ENCODE peak calls at places on chromosomes 12 and 14, in nine cellular contexts. One of them, this sample, is unnamed.

GRCh38 chr14:45089813-45090212 is 5.9 kb downstream of the PRPF39 start:
- DNase-seq in naive thymus-derived CD4-positive, alpha-beta T cell: no peak
- DNase-seq in mucosa of descending colon: no peak
- DNase-seq in cardiac fibroblast: no peak
- DNase-seq in choroid plexus epithelial cell: peak; percentile 13
- DNase-seq in small intestine: peak; percentile 45
- DNase-seq in fibroblast of mammary gland: peak; percentile 76
- DNase-seq in astrocyte: peak; percentile 70
- DNase-seq in fibroblast of the aortic adventitia: no peak
- DNase-seq in this sample: no peak

GRCh38 chr12:22467190-22467589 is 77.2 kb downstream of the C2CD5 start:
- DNase-seq in cardiac fibroblast: no peak
- DNase-seq in naive thymus-derived CD4-positive, alpha-beta T cell: no peak
- DNase-seq in choroid plexus epithelial cell: peak; percentile 74
- DNase-seq in small intestine: no peak
- DNase-seq in fibroblast of the aortic adventitia: no peak
- DNase-seq in mucosa of descending colon: no peak
- DNase-seq in fibroblast of mammary gland: peak; percentile 91
- DNase-seq in astrocyte: peak; percentile 58
- DNase-seq in this sample: no peak

GRCh38 chr14:90140956-90141316 is 79.1 kb downstream of the KCNK13 start:
- DNase-seq in cardiac fibroblast: peak; percentile 14
- DNase-seq in small intestine: no peak
- DNase-seq in choroid plexus epithelial cell: peak; percentile 17
- DNase-seq in fibroblast of the aortic adventitia: peak; percentile 29
- DNase-seq in mucosa of descending colon: no peak
- DNase-seq in fibroblast of mammary gland: peak; percentile 13
- DNase-seq in astrocyte: peak; percentile 84
- DNase-seq in naive thymus-derived CD4-positive, alpha-beta T cell: no peak
- DNase-seq in this sample: no peak

GRCh38 chr14:36570065-36570464 is 12.3 kb downstream of the NKX2-8 start:
- DNase-seq in naive thymus-derived CD4-positive, alpha-beta T cell: no peak
- DNase-seq in cardiac fibroblast: no peak
- DNase-seq in small intestine: no peak
- DNase-seq in choroid plexus epithelial cell: no peak
- DNase-seq in fibroblast of mammary gland: no peak
- DNase-seq in astrocyte: no peak
- DNase-seq in mucosa of descending colon: no peak
- DNase-seq in fibroblast of the aortic adventitia: no peak
- DNase-seq in this sample: no peak

GRCh38 chr14:100159865-100160533 is 554 bp upstream of the DEGS2 start:
- DNase-seq in astrocyte: no peak
- DNase-seq in fibroblast of the aortic adventitia: no peak
- DNase-seq in naive thymus-derived CD4-positive, alpha-beta T cell: no peak
- DNase-seq in choroid plexus epithelial cell: no peak
- DNase-seq in fibroblast of mammary gland: no peak
- DNase-seq in mucosa of descending colon: no peak
- DNase-seq in cardiac fibroblast: no peak
- DNase-seq in small intestine: peak; percentile 56
- DNase-seq in this sample: no peak

GRCh38 chr12:68538722-68539614 is 71.7 kb upstream of the RAP1B start:
- DNase-seq in cardiac fibroblast: peak; percentile 85
- DNase-seq in small intestine: peak; percentile 27
- DNase-seq in fibroblast of the aortic adventitia: peak; percentile 90
- DNase-seq in naive thymus-derived CD4-positive, alpha-beta T cell: peak; percentile 74
- DNase-seq in astrocyte: peak; percentile 79
- DNase-seq in choroid plexus epithelial cell: peak; percentile 75
- DNase-seq in mucosa of descending colon: peak; percentile 49
- DNase-seq in fibroblast of mammary gland: peak; percentile 70
- DNase-seq in this sample: no peak

GRCh38 chr12:133190176-133190575 is 8.9 kb downstream of the ZNF268 start:
- DNase-seq in astrocyte: no peak
- DNase-seq in fibroblast of mammary gland: no peak
- DNase-seq in choroid plexus epithelial cell: no peak
- DNase-seq in cardiac fibroblast: no peak
- DNase-seq in mucosa of descending colon: no peak
- DNase-seq in small intestine: no peak
- DNase-seq in fibroblast of the aortic adventitia: no peak
- DNase-seq in naive thymus-derived CD4-positive, alpha-beta T cell: no peak
- DNase-seq in this sample: no peak

GRCh38 chr12:125184213-125184952 is 119.1 kb downstream of the AACS start:
- DNase-seq in choroid plexus epithelial cell: no peak
- DNase-seq in fibroblast of the aortic adventitia: no peak
- DNase-seq in fibroblast of mammary gland: no peak
- DNase-seq in small intestine: no peak
- DNase-seq in astrocyte: no peak
- DNase-seq in naive thymus-derived CD4-positive, alpha-beta T cell: no peak
- DNase-seq in cardiac fibroblast: no peak
- DNase-seq in mucosa of descending colon: no peak
- DNase-seq in this sample: no peak

GRCh38 chr12:69896653-69897381 is 71.8 kb downstream of the MYRFL start:
- DNase-seq in astrocyte: no peak
- DNase-seq in fibroblast of mammary gland: no peak
- DNase-seq in choroid plexus epithelial cell: peak; percentile 30
- DNase-seq in cardiac fibroblast: no peak
- DNase-seq in naive thymus-derived CD4-positive, alpha-beta T cell: no peak
- DNase-seq in fibroblast of the aortic adventitia: no peak
- DNase-seq in small intestine: no peak
- DNase-seq in mucosa of descending colon: no peak
- DNase-seq in this sample: no peak

GRCh38 chr12:57889541-57889989 is 43.0 kb upstream of the CTDSP2 start:
- DNase-seq in small intestine: peak; percentile 11
- DNase-seq in cardiac fibroblast: peak; percentile 98
- DNase-seq in fibroblast of mammary gland: peak; percentile 98
- DNase-seq in naive thymus-derived CD4-positive, alpha-beta T cell: no peak
- DNase-seq in mucosa of descending colon: peak; percentile 75
- DNase-seq in choroid plexus epithelial cell: peak; percentile 86
- DNase-seq in fibroblast of the aortic adventitia: peak; percentile 99
- DNase-seq in astrocyte: peak; percentile 88
- DNase-seq in this sample: peak; percentile 63

GRCh38 chr14:61555056-61555838 is 140.1 kb upstream of the HIF1A start:
- DNase-seq in small intestine: no peak
- DNase-seq in naive thymus-derived CD4-positive, alpha-beta T cell: no peak
- DNase-seq in choroid plexus epithelial cell: peak; percentile 65
- DNase-seq in astrocyte: peak; percentile 71
- DNase-seq in mucosa of descending colon: no peak
- DNase-seq in fibroblast of the aortic adventitia: peak; percentile 36
- DNase-seq in cardiac fibroblast: peak; percentile 59
- DNase-seq in fibroblast of mammary gland: peak; percentile 64
- DNase-seq in this sample: peak; percentile 66

GRCh38 chr14:100261621-100262020 is 22.7 kb downstream of the YY1 start:
- DNase-seq in small intestine: no peak
- DNase-seq in fibroblast of mammary gland: no peak
- DNase-seq in choroid plexus epithelial cell: no peak
- DNase-seq in fibroblast of the aortic adventitia: no peak
- DNase-seq in astrocyte: no peak
- DNase-seq in naive thymus-derived CD4-positive, alpha-beta T cell: no peak
- DNase-seq in cardiac fibroblast: no peak
- DNase-seq in mucosa of descending colon: no peak
- DNase-seq in this sample: no peak

GRCh38 chr14:96204151-96205058 is at the start of gene BDKRB2:
- DNase-seq in small intestine: peak; percentile 89
- DNase-seq in astrocyte: peak; percentile 73
- DNase-seq in fibroblast of the aortic adventitia: peak; percentile 78
- DNase-seq in naive thymus-derived CD4-positive, alpha-beta T cell: no peak
- DNase-seq in cardiac fibroblast: peak; percentile 74
- DNase-seq in choroid plexus epithelial cell: peak; percentile 86
- DNase-seq in mucosa of descending colon: peak; percentile 82
- DNase-seq in fibroblast of mammary gland: peak; percentile 82
- DNase-seq in this sample: peak; percentile 31

GRCh38 chr14:73741386-73741875 is 27.2 kb upstream of the PNMA1 start:
- DNase-seq in fibroblast of the aortic adventitia: peak; percentile 58
- DNase-seq in cardiac fibroblast: peak; percentile 78
- DNase-seq in fibroblast of mammary gland: peak; percentile 70
- DNase-seq in astrocyte: peak; percentile 68
- DNase-seq in naive thymus-derived CD4-positive, alpha-beta T cell: peak; percentile 68
- DNase-seq in small intestine: peak; percentile 92
- DNase-seq in mucosa of descending colon: peak; percentile 83
- DNase-seq in choroid plexus epithelial cell: peak; percentile 70
- DNase-seq in this sample: no peak

GRCh38 chr14:48967419-48967818 is 618.8 kb downstream of the RPS29 start:
- DNase-seq in fibroblast of the aortic adventitia: no peak
- DNase-seq in naive thymus-derived CD4-positive, alpha-beta T cell: no peak
- DNase-seq in cardiac fibroblast: no peak
- DNase-seq in mucosa of descending colon: no peak
- DNase-seq in astrocyte: peak; percentile 10
- DNase-seq in fibroblast of mammary gland: no peak
- DNase-seq in choroid plexus epithelial cell: no peak
- DNase-seq in small intestine: no peak
- DNase-seq in this sample: no peak

GRCh38 chr14:105488781-105489606 is 2.1 kb upstream of the TEDC1 start:
- DNase-seq in fibroblast of mammary gland: no peak
- DNase-seq in cardiac fibroblast: no peak
- DNase-seq in mucosa of descending colon: peak; percentile 29
- DNase-seq in astrocyte: no peak
- DNase-seq in naive thymus-derived CD4-positive, alpha-beta T cell: no peak
- DNase-seq in choroid plexus epithelial cell: no peak
- DNase-seq in fibroblast of the aortic adventitia: no peak
- DNase-seq in small intestine: no peak
- DNase-seq in this sample: no peak

GRCh38 chr14:105486974-105487448 is 325 bp downstream of the CRIP1 start:
- DNase-seq in cardiac fibroblast: no peak
- DNase-seq in fibroblast of the aortic adventitia: no peak
- DNase-seq in small intestine: peak; percentile 80
- DNase-seq in astrocyte: no peak
- DNase-seq in choroid plexus epithelial cell: no peak
- DNase-seq in naive thymus-derived CD4-positive, alpha-beta T cell: no peak
- DNase-seq in mucosa of descending colon: peak; percentile 78
- DNase-seq in fibroblast of mammary gland: no peak
- DNase-seq in this sample: no peak

GRCh38 chr14:105487986-105488777 is 1.5 kb downstream of the CRIP1 start:
- DNase-seq in astrocyte: no peak
- DNase-seq in cardiac fibroblast: no peak
- DNase-seq in mucosa of descending colon: peak; percentile 73
- DNase-seq in choroid plexus epithelial cell: no peak
- DNase-seq in fibroblast of the aortic adventitia: no peak
- DNase-seq in naive thymus-derived CD4-positive, alpha-beta T cell: no peak
- DNase-seq in fibroblast of mammary gland: no peak
- DNase-seq in small intestine: peak; percentile 19
- DNase-seq in this sample: no peak

GRCh38 chr14:105486333-105486973 is at the start of gene CRIP1:
- DNase-seq in fibroblast of the aortic adventitia: no peak
- DNase-seq in astrocyte: no peak
- DNase-seq in naive thymus-derived CD4-positive, alpha-beta T cell: no peak
- DNase-seq in cardiac fibroblast: no peak
- DNase-seq in mucosa of descending colon: peak; percentile 41
- DNase-seq in choroid plexus epithelial cell: no peak
- DNase-seq in small intestine: peak; percentile 64
- DNase-seq in fibroblast of mammary gland: no peak
- DNase-seq in this sample: no peak

DNA sequence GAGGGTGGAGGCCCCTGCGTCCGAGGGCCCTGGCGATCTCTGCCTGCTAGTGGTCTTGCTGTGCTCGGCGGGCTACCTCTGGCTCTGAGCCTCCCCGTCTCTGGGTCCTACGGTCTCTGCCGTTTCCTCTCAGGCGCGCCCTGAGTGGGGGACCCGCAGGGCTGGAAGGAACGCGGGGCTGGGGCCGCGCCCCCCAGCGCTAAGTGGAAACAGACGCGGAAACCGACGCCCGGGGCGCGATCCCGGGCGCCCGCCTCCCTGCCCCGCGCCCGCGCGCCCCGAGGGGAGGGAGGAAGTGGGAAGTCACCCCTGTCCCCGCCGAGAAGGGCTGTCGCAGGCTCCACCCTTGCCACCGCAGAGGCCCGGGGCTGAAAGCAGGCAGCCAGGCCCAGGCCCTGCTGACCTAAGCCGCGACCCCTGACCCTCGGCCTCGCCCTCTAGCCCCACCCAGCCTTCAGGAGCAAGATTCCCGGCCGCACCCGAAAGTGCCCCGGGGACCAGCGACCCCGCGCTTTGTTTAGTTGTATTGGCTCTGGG is 831 bp downstream of the CRIP1 start:
- DNase-seq in fibroblast of mammary gland: no peak
- DNase-seq in small intestine: peak; percentile 70
- DNase-seq in naive thymus-derived CD4-positive, alpha-beta T cell: peak; percentile 85
- DNase-seq in choroid plexus epithelial cell: no peak
- DNase-seq in mucosa of descending colon: peak; percentile 69
- DNase-seq in astrocyte: no peak
- DNase-seq in fibroblast of the aortic adventitia: no peak
- DNase-seq in cardiac fibroblast: no peak
- DNase-seq in this sample: no peak
- H3K4me3 ChIP-seq in fibroblast of mammary gland: no peak overlapping the region
- H3K4me3 ChIP-seq in small intestine: peak overlapping the region; percentile 70
- H3K4me3 ChIP-seq in naive thymus-derived CD4-positive, alpha-beta T cell: peak overlapping the region; percentile 85
- H3K4me3 ChIP-seq in choroid plexus epithelial cell: no peak overlapping the region
- H3K4me3 ChIP-seq in mucosa of descending colon: peak overlapping the region; percentile 39
- H3K4me3 ChIP-seq in astrocyte: no peak overlapping the region
- H3K4me3 ChIP-seq in fibroblast of the aortic adventitia: peak overlapping the region; percentile 40
- H3K4me3 ChIP-seq in cardiac fibroblast: peak overlapping the region; percentile 10
- H3K4me3 ChIP-seq in this sample: peak overlapping the region; percentile 20

GRCh38 chr12:107843351-107844311 is 69.1 kb downstream of the ASCL4 start:
- DNase-seq in cardiac fibroblast: peak; percentile 2
- DNase-seq in fibroblast of mammary gland: no peak
- DNase-seq in small intestine: no peak
- DNase-seq in naive thymus-derived CD4-positive, alpha-beta T cell: no peak
- DNase-seq in fibroblast of the aortic adventitia: peak; percentile 7
- DNase-seq in choroid plexus epithelial cell: peak; percentile 13
- DNase-seq in astrocyte: peak; percentile 5
- DNase-seq in mucosa of descending colon: no peak
- DNase-seq in this sample: no peak
- H3K4me3 ChIP-seq in cardiac fibroblast: peak overlapping the region; percentile 14
- H3K4me3 ChIP-seq in fibroblast of mammary gland: no peak overlapping the region
- H3K4me3 ChIP-seq in small intestine: no peak overlapping the region
- H3K4me3 ChIP-seq in naive thymus-derived CD4-positive, alpha-beta T cell: no peak overlapping the region
- H3K4me3 ChIP-seq in fibroblast of the aortic adventitia: peak overlapping the region; percentile 13
- H3K4me3 ChIP-seq in choroid plexus epithelial cell: no peak overlapping the region
- H3K4me3 ChIP-seq in astrocyte: peak overlapping the region; percentile 37
- H3K4me3 ChIP-seq in mucosa of descending colon: no peak overlapping the region
- H3K4me3 ChIP-seq in this sample: peak overlapping the region; percentile 1

GRCh38 chr12:25648460-25648859 is 95.4 kb upstream of the LMNTD1 start:
- DNase-seq in cardiac fibroblast: peak; percentile 79
- DNase-seq in fibroblast of mammary gland: peak; percentile 73
- DNase-seq in astrocyte: peak; percentile 71
- DNase-seq in naive thymus-derived CD4-positive, alpha-beta T cell: no peak
- DNase-seq in choroid plexus epithelial cell: peak; percentile 73
- DNase-seq in small intestine: no peak
- DNase-seq in mucosa of descending colon: peak; percentile 4
- DNase-seq in fibroblast of the aortic adventitia: peak; percentile 66
- DNase-seq in this sample: peak; percentile 21
- H3K4me3 ChIP-seq in cardiac fibroblast: peak overlapping the region; percentile 9
- H3K4me3 ChIP-seq in fibroblast of mammary gland: peak overlapping the region; percentile 21
- H3K4me3 ChIP-seq in astrocyte: peak overlapping the region; percentile 27
- H3K4me3 ChIP-seq in naive thymus-derived CD4-positive, alpha-beta T cell: no peak overlapping the region
- H3K4me3 ChIP-seq in choroid plexus epithelial cell: peak overlapping the region; percentile 58
- H3K4me3 ChIP-seq in small intestine: no peak overlapping the region
- H3K4me3 ChIP-seq in mucosa of descending colon: no peak overlapping the region
- H3K4me3 ChIP-seq in fibroblast of the aortic adventitia: peak overlapping the region; percentile 38
- H3K4me3 ChIP-seq in this sample: peak overlapping the region; percentile 48

DNA sequence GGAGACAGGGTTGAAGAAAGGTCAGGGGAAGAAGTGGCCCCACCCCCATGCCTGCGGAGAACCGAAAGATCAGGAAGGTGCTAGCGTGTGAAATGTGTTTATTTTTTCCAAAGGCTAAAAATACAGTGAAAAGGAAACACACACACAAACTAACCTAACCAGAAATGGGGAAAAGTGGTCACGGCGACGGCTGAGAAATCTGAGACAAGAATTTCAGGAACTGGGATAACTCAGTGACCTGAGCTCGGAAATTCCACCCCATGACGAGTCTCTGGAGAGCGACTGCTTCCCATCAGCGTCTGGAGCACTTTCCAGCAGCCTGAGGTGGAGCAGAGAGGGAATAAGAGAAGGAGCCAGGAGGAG is 16.6 kb upstream of the RND1 start:
- DNase-seq in fibroblast of mammary gland: no peak
- DNase-seq in small intestine: no peak
- DNase-seq in cardiac fibroblast: peak; percentile 72
- DNase-seq in fibroblast of the aortic adventitia: peak; percentile 73
- DNase-seq in astrocyte: peak; percentile 59
- DNase-seq in choroid plexus epithelial cell: peak; percentile 39
- DNase-seq in mucosa of descending colon: no peak
- DNase-seq in naive thymus-derived CD4-positive, alpha-beta T cell: no peak
- DNase-seq in this sample: no peak
- H3K4me3 ChIP-seq in fibroblast of mammary gland: no peak overlapping the region
- H3K4me3 ChIP-seq in small intestine: no peak overlapping the region
- H3K4me3 ChIP-seq in cardiac fibroblast: no peak overlapping the region
- H3K4me3 ChIP-seq in fibroblast of the aortic adventitia: peak overlapping the region; percentile 28
- H3K4me3 ChIP-seq in astrocyte: peak overlapping the region; percentile 19
- H3K4me3 ChIP-seq in choroid plexus epithelial cell: peak overlapping the region; percentile 19
- H3K4me3 ChIP-seq in mucosa of descending colon: no peak overlapping the region
- H3K4me3 ChIP-seq in naive thymus-derived CD4-positive, alpha-beta T cell: no peak overlapping the region
- H3K4me3 ChIP-seq in this sample: peak overlapping the region; percentile 12